ENCODE peak calls at places on chromosomes 4 and X, in six cellular contexts. L is endothelial cell; D is NCI-H1694; V is activated CD8-positive, alpha-beta T cell treated with anti-CD3 and anti-CD28 coated beads, Interleukin-2, amount 10 ng/mL, durations not matched to agents 7 days and 5 days; Y is stimulated activated CD4-positive, alpha-beta T cell treated with anti-CD3 and anti-CD28 coated beads, TNF-alpha, amount 100 ng/mL, for 1 hour; O is AG04450. A is an unnamed sample.

GRCh38 chrX:50839730-50840129 is 25.7 kb upstream of the SHROOM4 start:
- DNase-seq in V (no peak), Y (no peak), D (no peak), O (no peak), L (no peak), A (no peak)

GRCh38 chr4:36348403-36348938 is 67.1 kb downstream of the DTHD1 start:
- DNase-seq in O (no peak), L (no peak), D (no peak), Y (no peak), V (no peak), A (no peak)

GRCh38 chr4:55736605-55737183 is 82.9 kb upstream of the EXOC1L start:
- DNase-seq in O (no peak), D (peak; percentile 17), L (no peak), V (no peak), Y (no peak), A (no peak)

GRCh38 chr4:74284074-74284473 is 24.2 kb upstream of the EPGN start:
- DNase-seq in D (no peak), O (no peak), V (no peak), L (no peak), Y (no peak), A (peak; percentile 41)

GRCh38 chr4:71558248-71558647 is 219.4 kb downstream of the SLC4A4 start:
- DNase-seq in O (no peak), D (no peak), Y (no peak), L (no peak), V (no peak), A (no peak)

GRCh38 chr4:78551420-78552351 is at the start of gene ANXA3:
- DNase-seq in V (peak; percentile 44), D (no peak), O (no peak), L (peak; percentile 33), Y (no peak), A (no peak)

GRCh38 chr4:94626942-94627341 is 130.8 kb upstream of the BMPR1B start:
- DNase-seq in D (no peak), Y (no peak), V (no peak), L (no peak), O (no peak), A (no peak)

GRCh38 chr4:78650106-78651021 is 98.8 kb downstream of the ANXA3 start:
- DNase-seq in O (peak; percentile 58), L (no peak), Y (no peak), V (no peak), D (no peak), A (no peak)

GRCh38 chrX:68717196-68717595 is 69.7 kb downstream of the STARD8 start:
- DNase-seq in L (no peak), O (no peak), Y (no peak), V (no peak), D (no peak), A (no peak)

A was measured in non-pigmented ciliary epithelial cell.